ENCODE peak calls at places on chromosomes 13 and 19, in eight cellular contexts. Y, A, I, E, O, X, U and N are unnamed samples.

GRCh38 chr13:107192289-107192688 is 624.4 kb upstream of the ARGLU1 start:
- DNase-seq in Y (no peak), A (no peak), I (no peak), E (no peak), O (no peak), X (no peak), U (no peak), N (no peak)

GRCh38 chr13:74077375-74077774 is 56.8 kb downstream of the KLF12 start:
- DNase-seq in Y (no peak), A (no peak), I (no peak), E (no peak), O (no peak), X (no peak), U (no peak), N (no peak)

GRCh38 chr19:16078311-16078758 is 2.0 kb downstream of the TPM4 start:
- DNase-seq in Y (no peak), A (no peak), I (no peak), E (no peak), O (peak), X (peak), U (peak), N (peak)

GRCh38 chr19:33552191-33552927 is 30.8 kb upstream of the PEPD start:
- DNase-seq in Y (no peak), A (no peak), I (no peak), E (no peak), O (no peak), X (no peak), U (no peak), N (no peak)

GRCh38 chr13:36831291-36831690 is 12.3 kb downstream of the RFXAP start:
- DNase-seq in Y (no peak), A (no peak), I (no peak), E (no peak), O (no peak), X (no peak), U (no peak), N (no peak)

GRCh38 chr13:52356327-52356726 is 49.6 kb downstream of the THSD1 start:
- DNase-seq in Y (no peak), A (no peak), I (peak), E (no peak), O (no peak), X (no peak), U (peak), N (no peak)

GRCh38 chr19:48051345-48052033 is 7.6 kb upstream of the CABP5 start:
- DNase-seq in Y (no peak), A (no peak), I (no peak), E (no peak), O (no peak), X (no peak), U (no peak), N (no peak)

GRCh38 chr19:32339988-32340874 is 5.2 kb upstream of the ZNF507 start:
- DNase-seq in Y (peak), A (no peak), I (peak), E (peak), O (peak), X (peak), U (peak), N (no peak)

GRCh38 chr13:20193924-20194631 is 1.3 kb upstream of the GJB2 start:
- DNase-seq in Y (no peak), A (no peak), I (no peak), E (no peak), O (no peak), X (peak), U (no peak), N (no peak)

GRCh38 chr19:49133621-49134454 is 14.5 kb downstream of the PPFIA3 start:
- DNase-seq in Y (peak), A (no peak), I (peak), E (no peak), O (no peak), X (peak), U (peak), N (peak)

DNA sequence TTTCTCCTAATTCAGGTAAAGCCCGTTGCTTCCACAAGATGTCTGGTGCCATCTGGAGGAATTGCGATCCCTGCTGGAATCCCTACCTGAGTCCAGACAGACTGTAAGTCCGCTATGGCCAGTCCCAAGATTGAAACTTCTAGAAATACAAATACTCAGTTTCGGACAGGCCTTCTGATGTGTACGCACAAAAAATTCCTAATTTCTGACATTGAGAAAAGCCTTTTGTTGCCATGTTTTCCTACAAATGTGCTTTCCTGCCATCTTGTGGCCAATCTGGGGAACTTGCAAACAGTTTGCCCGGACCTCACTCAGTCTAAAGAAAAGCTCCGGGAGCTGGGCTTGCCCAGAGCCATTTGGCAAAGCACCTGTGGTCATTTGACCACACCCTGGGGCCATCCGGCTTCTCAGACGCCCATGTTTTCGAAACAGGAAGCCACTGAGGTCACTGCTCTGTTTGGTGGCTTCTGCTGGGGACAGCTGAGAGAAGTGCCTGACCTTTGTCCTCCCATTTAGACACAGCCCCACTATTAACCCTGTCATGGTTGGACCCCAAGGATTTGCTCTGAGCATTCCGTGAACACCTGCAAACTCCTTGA is 79.4 kb downstream of the SLC15A1 start:
- DNase-seq in Y (peak), A (peak), I (peak), E (peak), O (peak), X (peak), U (peak), N (no peak)
- TF ChIP-seq CTCF in Y (peak), A (peak), I (peak), E (peak), O (peak), X (peak), U (peak), N (peak)

GRCh38 chr19:50607874-50608785 is 31.6 kb downstream of the SYT3 start:
- DNase-seq in Y (peak), A (peak), I (peak), E (peak), O (peak), X (peak), U (peak), N (no peak)
- TF ChIP-seq CTCF in Y (peak), A (no peak), I (peak), E (peak), O (peak), X (peak), U (peak), N (no peak)

GRCh38 chr19:38544569-38545315 is 73.0 kb downstream of the MAP4K1 start:
- DNase-seq in Y (no peak), A (no peak), I (peak), E (no peak), O (no peak), X (no peak), U (peak), N (no peak)
- TF ChIP-seq CTCF in Y (peak), A (peak), I (peak), E (no peak), O (no peak), X (no peak), U (peak), N (peak)

GRCh38 chr19:17421942-17422341 is 2.1 kb downstream of the MVB12A start:
- DNase-seq in Y (no peak), A (no peak), I (no peak), E (no peak), O (no peak), X (no peak), U (no peak), N (no peak)

GRCh38 chr19:17419491-17420266 is at the start of gene MVB12A:
- DNase-seq in Y (peak), A (peak), I (peak), E (peak), O (peak), X (peak), U (peak), N (peak)

GRCh38 chr19:17418710-17419109 is 1.1 kb upstream of the MVB12A start:
- DNase-seq in Y (no peak), A (no peak), I (no peak), E (no peak), O (no peak), X (no peak), U (no peak), N (no peak)

GRCh38 chr19:17419154-17419490 is 725 bp upstream of the MVB12A start:
- DNase-seq in Y (no peak), A (no peak), I (no peak), E (no peak), O (no peak), X (no peak), U (no peak), N (no peak)

DNA sequence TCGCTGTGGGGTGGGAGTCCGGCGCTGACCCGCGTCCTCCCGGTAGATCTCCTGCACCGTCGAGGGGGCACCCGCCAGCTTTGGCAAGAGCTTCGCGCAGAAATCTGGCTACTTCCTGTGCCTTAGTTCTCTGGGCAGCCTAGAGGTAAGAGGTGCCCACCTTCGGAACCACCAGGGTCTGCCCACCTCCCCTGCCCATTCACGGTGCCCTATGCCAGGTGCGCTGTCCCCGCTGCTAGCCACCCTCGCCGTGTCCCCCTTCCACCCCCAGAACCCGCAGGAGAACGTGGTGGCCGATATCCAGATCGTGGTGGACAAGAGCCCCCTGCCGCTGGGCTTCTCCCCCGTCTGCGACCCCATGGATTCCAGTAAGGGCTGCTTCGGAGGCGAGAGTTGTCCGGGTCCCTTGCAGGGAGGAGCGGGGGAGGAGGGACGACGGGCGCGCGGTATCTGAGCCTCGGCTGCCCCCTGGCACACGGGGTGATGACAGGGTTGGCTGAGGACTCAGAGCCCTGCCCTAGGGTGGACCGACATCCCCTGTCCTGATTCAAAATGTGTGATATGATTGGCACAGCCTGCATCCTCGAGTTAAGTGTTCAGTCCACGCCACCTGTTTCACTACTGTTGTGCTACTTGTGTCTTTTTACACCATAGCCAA is 549 bp downstream of the MVB12A start:
- DNase-seq in Y (no peak), A (no peak), I (peak), E (peak), O (peak), X (peak), U (no peak), N (no peak)
- TF ChIP-seq CTCF in Y (no peak), A (no peak), I (no peak), E (no peak), O (peak), X (peak), U (no peak), N (no peak)

GRCh38 chr13:44989941-44990340 is 603 bp downstream of the GPALPP1 start:
- DNase-seq in Y (no peak), A (no peak), I (no peak), E (no peak), O (no peak), X (peak), U (no peak), N (no peak)

GRCh38 chr13:44989071-44989889 is at the start of the genes GPALPP1 and NUFIP1:
- DNase-seq in Y (peak), A (peak), I (peak), E (peak), O (peak), X (peak), U (peak), N (no peak)
- TF ChIP-seq CTCF in Y (no peak), A (no peak), I (peak), E (no peak), O (no peak), X (no peak), U (no peak), N (no peak)

DNA sequence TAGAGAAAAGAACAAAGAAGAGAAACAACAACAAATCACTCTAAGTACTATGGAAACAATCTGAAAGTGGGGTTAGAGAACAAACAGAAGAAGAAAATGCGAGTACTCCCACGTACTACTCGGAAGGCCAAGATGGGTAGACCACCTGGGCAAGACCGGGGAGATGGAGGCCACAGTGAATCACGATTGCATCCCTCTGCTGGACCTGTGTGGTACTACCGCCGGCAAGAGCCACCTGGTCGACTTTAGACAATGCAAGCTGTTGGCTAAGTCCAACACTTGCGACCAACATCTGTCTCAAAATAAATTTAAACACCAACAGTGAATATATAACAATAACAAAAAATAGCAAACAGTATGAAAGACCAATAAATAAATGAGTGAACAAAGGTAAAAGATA is 45.5 kb upstream of the ZNF91 start:
- DNase-seq in Y (no peak), A (no peak), I (no peak), E (peak), O (peak), X (peak), U (no peak), N (no peak)
- TF ChIP-seq CTCF in Y (no peak), A (peak), I (peak), E (peak), O (peak), X (peak), U (peak), N (no peak)

GRCh38 chr19:20912973-20913372 is 10.1 kb upstream of the ZNF85 start:
- DNase-seq in Y (no peak), A (no peak), I (no peak), E (no peak), O (no peak), X (no peak), U (no peak), N (no peak)
- TF ChIP-seq CTCF in Y (no peak), A (no peak), I (no peak), E (no peak), O (no peak), X (no peak), U (no peak), N (no peak)

DNA sequence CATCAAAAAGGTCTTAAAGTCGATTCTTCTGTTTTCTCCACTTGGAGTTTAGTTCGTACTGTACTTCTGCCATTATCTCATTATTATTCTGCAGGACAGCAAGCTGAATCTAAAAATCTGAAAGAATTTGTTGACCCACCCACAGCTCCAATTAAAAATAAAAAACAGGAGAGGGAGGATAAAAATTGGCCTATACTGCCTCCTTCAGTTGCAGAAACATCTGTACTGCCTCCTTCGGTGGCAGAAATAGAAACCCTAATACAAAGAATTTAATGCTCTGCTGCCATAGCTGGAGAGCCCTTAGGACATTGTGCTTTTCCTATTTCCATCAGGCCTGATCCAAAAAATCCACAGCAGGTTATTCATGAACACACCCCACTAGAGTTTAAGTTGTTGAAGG is 9.8 kb downstream of the ZNF350 start:
- DNase-seq in Y (no peak), A (no peak), I (no peak), E (no peak), O (no peak), X (no peak), U (no peak), N (no peak)
- TF ChIP-seq CTCF in Y (no peak), A (no peak), I (no peak), E (no peak), O (no peak), X (no peak), U (no peak), N (no peak)